ENCODE peak calls at places on chromosome 21, in eight cellular contexts. R is effector memory CD4-positive, alpha-beta T cell; G is heart left ventricle; W is HCT116; K is lower lobe of right lung; V is transverse colon; J is adrenal gland; Y is right cardiac atrium. D is an unnamed sample.

GRCh38 chr21:37562920-37563640 is 196.5 kb downstream of the DYRK1A start:
- DNase-seq in W (no peak), G (peak; percentile 52), J (peak; percentile 49), K (peak; percentile 57), V (peak; percentile 41), R (peak; percentile 12), Y (peak; percentile 62), D (no peak)

GRCh38 chr21:36150192-36150711 is 6.4 kb upstream of the DOP1B start:
- DNase-seq in R (no peak), G (peak; percentile 60), Y (peak; percentile 79), K (peak; percentile 71), J (no peak), V (no peak), W (no peak), D (peak; percentile 40)

GRCh38 chr21:25080706-25081495 is 526.4 kb downstream of the MRPL39 start:
- DNase-seq in V (no peak), R (no peak), K (no peak), G (no peak), J (no peak), Y (no peak), W (no peak), D (no peak)

GRCh38 chr21:24729568-24729967 is 877.7 kb downstream of the MRPL39 start:
- DNase-seq in G (no peak), R (no peak), J (no peak), W (no peak), K (no peak), V (no peak), Y (no peak), D (no peak)

GRCh38 chr21:46001821-46002681 is 20.5 kb downstream of the COL6A1 start:
- DNase-seq in R (no peak), V (no peak), K (peak; percentile 45), Y (peak; percentile 72), G (peak; percentile 26), J (peak; percentile 14), W (no peak), D (peak; percentile 34)

GRCh38 chr21:32732544-32732943 is 4.7 kb upstream of the SYNJ1 start:
- DNase-seq in G (no peak), Y (no peak), J (no peak), K (no peak), W (no peak), V (no peak), R (no peak), D (no peak)

GRCh38 chr21:46111857-46112730 is 14.2 kb downstream of the COL6A2 start:
- DNase-seq in Y (peak; percentile 65), W (no peak), G (no peak), K (peak; percentile 42), R (no peak), J (peak; percentile 13), V (peak; percentile 7), D (peak; percentile 28)

GRCh38 chr21:41571938-41572510 is 64.1 kb upstream of the TMPRSS2 start:
- DNase-seq in J (no peak), K (no peak), V (no peak), W (peak; percentile 15), Y (no peak), R (no peak), G (no peak), D (no peak)

GRCh38 chr21:33355355-33355754 is 30.6 kb downstream of the IFNAR1 start:
- DNase-seq in G (no peak), R (no peak), W (no peak), J (no peak), Y (no peak), V (no peak), K (no peak), D (no peak)

GRCh38 chr21:20741445-20741844 is 256.8 kb upstream of the NCAM2 start:
- DNase-seq in K (no peak), J (no peak), R (no peak), W (no peak), G (no peak), V (no peak), Y (no peak), D (no peak)

GRCh38 chr21:29224006-29224405 is 74.7 kb upstream of the BACH1 start:
- DNase-seq in Y (no peak), R (no peak), W (no peak), K (no peak), J (no peak), V (no peak), G (no peak), D (no peak)

GRCh38 chr21:18443686-18444085 is 40.1 kb upstream of the TMPRSS15 start:
- DNase-seq in V (no peak), J (no peak), R (no peak), G (no peak), Y (no peak), W (no peak), K (no peak), D (no peak)

GRCh38 chr21:22993144-22993543 is 1994.9 kb downstream of the NCAM2 start:
- DNase-seq in W (no peak), J (no peak), G (no peak), V (no peak), Y (no peak), R (no peak), K (no peak), D (no peak)

GRCh38 chr21:28142692-28143091 is 850.0 kb downstream of the LTN1 start:
- DNase-seq in J (no peak), W (no peak), R (no peak), Y (no peak), K (no peak), G (no peak), V (no peak), D (no peak)

GRCh38 chr21:45074048-45074817 is at the start of gene ADARB1:
- DNase-seq in V (peak; percentile 57), Y (peak; percentile 89), J (peak; percentile 57), R (peak; percentile 45), G (peak; percentile 68), K (peak; percentile 74), W (no peak), D (peak; percentile 50)

GRCh38 chr21:33384851-33385331 is 18.3 kb upstream of the IFNGR2 start:
- DNase-seq in W (no peak), J (no peak), Y (no peak), K (no peak), G (no peak), R (peak; percentile 12), V (no peak), D (no peak)

GRCh38 chr21:33011462-33011861 is 14.3 kb upstream of the OLIG2 start:
- DNase-seq in G (no peak), W (peak; percentile 18), V (no peak), K (no peak), R (no peak), Y (no peak), J (no peak), D (no peak)

GRCh38 chr21:21003701-21004100 is 5.5 kb downstream of the NCAM2 start:
- DNase-seq in Y (no peak), J (no peak), G (no peak), W (peak; percentile 6), R (no peak), V (no peak), K (no peak), D (no peak)

GRCh38 chr21:37425684-37426083 is 59.1 kb downstream of the DYRK1A start:
- DNase-seq in Y (no peak), K (no peak), J (no peak), G (no peak), R (no peak), W (no peak), V (no peak), D (no peak)

GRCh38 chr21:16069713-16070112 is 339.9 kb downstream of the USP25 start:
- DNase-seq in V (no peak), W (no peak), K (no peak), R (no peak), J (no peak), Y (no peak), G (no peak), D (no peak)

GRCh38 chr21:16071761-16072160 is 342.0 kb downstream of the USP25 start:
- DNase-seq in J (no peak), R (no peak), W (no peak), G (no peak), Y (no peak), V (no peak), K (no peak), D (no peak)

GRCh38 chr21:16070207-16070651 is 340.4 kb downstream of the USP25 start:
- DNase-seq in G (no peak), V (no peak), J (no peak), R (no peak), W (no peak), K (no peak), Y (no peak), D (no peak)

GRCh38 chr21:16072176-16072575 is 342.4 kb downstream of the USP25 start:
- DNase-seq in R (no peak), G (no peak), K (no peak), Y (no peak), V (no peak), W (no peak), J (no peak), D (no peak)

GRCh38 chr21:16071082-16071481 is 341.3 kb downstream of the USP25 start:
- DNase-seq in W (no peak), G (no peak), Y (no peak), V (no peak), K (no peak), J (no peak), R (no peak), D (peak; percentile 62)
- H3K4me3 ChIP-seq in W (no peak overlapping the region), G (no peak overlapping the region), Y (peak overlapping the region; percentile 43), V (peak overlapping the region; percentile 9), K (peak overlapping the region; percentile 28), J (peak overlapping the region; percentile 38), R (no peak overlapping the region), D (peak overlapping the region; percentile 40)

GRCh38 chr21:27129694-27130093 is 162.8 kb upstream of the ADAMTS5 start:
- DNase-seq in J (no peak), V (no peak), K (no peak), G (no peak), W (no peak), Y (no peak), R (no peak), D (no peak)
- H3K27me3 ChIP-seq in J (no peaks in the 10 kb centered on the region), V (no peaks in the 10 kb centered on the region), K (no peaks in the 10 kb centered on the region), G (no peaks in the 10 kb centered on the region), W (no peaks in the 10 kb centered on the region), Y (no peaks in the 10 kb centered on the region), R (no peaks in the 10 kb centered on the region), D (no peaks in the 10 kb centered on the region)

DNA sequence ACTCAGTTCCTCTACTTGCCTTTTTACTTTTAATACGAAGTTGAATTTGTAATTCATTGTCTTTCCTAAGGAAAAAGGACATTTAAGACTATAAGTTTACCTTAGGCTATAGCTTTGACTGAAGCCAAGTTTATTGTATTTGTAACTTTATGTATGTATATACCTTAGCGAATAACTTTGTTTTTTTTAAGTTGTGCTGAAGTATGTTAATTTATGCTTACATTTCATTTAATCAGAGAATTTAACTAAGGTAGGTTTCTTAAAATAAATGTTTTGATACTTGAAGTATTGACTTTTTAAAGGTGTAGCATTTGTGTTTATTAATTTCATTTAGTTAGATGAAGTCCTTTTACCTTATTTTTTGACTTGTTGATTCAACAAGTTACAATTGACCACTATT is 55.2 kb upstream of the TPTE start:
- DNase-seq in G (no peak), Y (no peak), K (no peak), W (no peak), J (no peak), R (no peak), V (no peak), D (no peak)
- H3K9me3 ChIP-seq in G (peaks cover 6% of the 10 kb centered on the region), Y (no peaks in the 10 kb centered on the region), K (peaks cover 9% of the 10 kb centered on the region), W (peaks cover 62% of the 10 kb centered on the region), J (peaks cover 3% of the 10 kb centered on the region), R (peaks cover 4% of the 10 kb centered on the region), V (peaks cover 5% of the 10 kb centered on the region), D (no peaks in the 10 kb centered on the region)

DNA sequence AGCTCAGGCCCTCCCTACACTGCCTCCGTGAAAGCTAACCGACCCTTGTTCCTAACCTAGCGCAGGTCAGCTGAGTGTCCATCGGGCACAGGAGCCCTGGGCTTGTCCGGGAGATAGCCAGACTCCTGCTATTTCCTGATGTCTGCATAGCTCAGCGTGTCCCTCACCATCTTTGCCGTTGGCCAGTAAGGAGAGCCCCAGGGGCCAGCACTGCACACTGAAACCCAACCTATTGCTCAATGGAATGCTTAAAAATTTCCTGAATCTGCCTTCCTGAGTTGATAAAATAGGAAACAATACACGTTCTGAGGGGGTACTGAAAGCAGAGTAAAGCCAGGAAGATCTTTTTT is 2.2 kb downstream of the RUNX1 start:
- DNase-seq in V (no peak), Y (no peak), K (no peak), G (peak; percentile 33), J (no peak), R (no peak), W (no peak), D (no peak)
- H3K4me3 ChIP-seq in V (no peak overlapping the region), Y (no peak overlapping the region), K (peak overlapping the region; percentile 53), G (no peak overlapping the region), J (peak overlapping the region; percentile 23), R (peak overlapping the region; percentile 72), W (peak overlapping the region; percentile 43), D (no peak overlapping the region)

D was measured in uterus.